ENCODE peak calls at places on chromosomes 1 and 21, in nine cellular contexts. Q is IMR-90, I is gastrocnemius medialis, T is uterus, G is heart left ventricle, C is K562, B is endothelial cell of umbilical vein, R is body of pancreas, F is Peyer's patch. A is an unnamed sample.

GRCh38 chr1:50103615-50104081 is 5.1 kb upstream of the ELAVL4 start:
- DNase-seq in Q (no peak), I (no peak), T (no peak), G (no peak), C (no peak), B (no peak), R (no peak), F (no peak), A (no peak)

GRCh38 chr1:61539720-61540462 is 185.1 kb downstream of the TM2D1 start:
- DNase-seq in Q (no peak), I (no peak), T (peak), G (no peak), C (no peak), B (no peak), R (peak), F (no peak), A (no peak)

GRCh38 chr1:27122652-27123051 is 32.3 kb downstream of the SLC9A1 start:
- DNase-seq in Q (peak), I (peak), T (peak), G (no peak), C (peak), B (peak), R (peak), F (no peak), A (no peak)

GRCh38 chr1:79128726-79129125 is 122.2 kb upstream of the ADGRL4 start:
- DNase-seq in Q (peak), I (no peak), T (no peak), G (no peak), C (no peak), B (peak), R (no peak), F (no peak), A (no peak)

GRCh38 chr1:48026275-48026674 is 29.1 kb upstream of the TRABD2B start:
- DNase-seq in Q (peak), I (peak), T (no peak), G (no peak), C (no peak), B (no peak), R (no peak), F (no peak), A (peak)

GRCh38 chr1:59422921-59423575 is 126.2 kb downstream of the FGGY start:
- DNase-seq in Q (no peak), I (peak), T (peak), G (no peak), C (no peak), B (peak), R (peak), F (peak), A (peak)

GRCh38 chr21:16752109-16752508 is 760.7 kb upstream of the CXADR start:
- DNase-seq in Q (no peak), I (no peak), T (no peak), G (no peak), C (no peak), B (no peak), R (no peak), F (no peak), A (no peak)

GRCh38 chr1:245894843-245895242 is 612.2 kb downstream of the SMYD3 start:
- DNase-seq in Q (no peak), I (no peak), T (no peak), G (no peak), C (no peak), B (no peak), R (no peak), F (no peak), A (no peak)

GRCh38 chr1:29279896-29280779 is 43.8 kb downstream of the PTPRU start:
- DNase-seq in Q (peak), I (no peak), T (no peak), G (no peak), C (no peak), B (no peak), R (no peak), F (no peak), A (peak)

GRCh38 chr21:26154776-26155175 is 15.8 kb downstream of the APP start:
- DNase-seq in Q (no peak), I (no peak), T (no peak), G (no peak), C (no peak), B (no peak), R (no peak), F (no peak), A (no peak)

GRCh38 chr1:192978195-192978710 is 80.9 kb downstream of the UCHL5 start:
- DNase-seq in Q (no peak), I (no peak), T (no peak), G (no peak), C (no peak), B (no peak), R (no peak), F (no peak), A (no peak)

GRCh38 chr1:229664133-229664689 is 38.2 kb downstream of the URB2 start:
- DNase-seq in Q (peak), I (no peak), T (no peak), G (no peak), C (no peak), B (peak), R (peak), F (peak), A (no peak)

GRCh38 chr1:17633654-17634053 is 94.2 kb downstream of the ARHGEF10L start:
- DNase-seq in Q (peak), I (no peak), T (no peak), G (no peak), C (no peak), B (no peak), R (no peak), F (no peak), A (no peak)

GRCh38 chr21:41951876-41952567 is 1.8 kb downstream of the C2CD2 start:
- DNase-seq in Q (no peak), I (no peak), T (no peak), G (no peak), C (no peak), B (no peak), R (no peak), F (no peak), A (no peak)
- H3K4me3 ChIP-seq in Q (peak), I (peak), T (peak), G (peak), C (no peak), B (no peak), R (no peak), F (no peak), A (no peak)

GRCh38 chr1:111811891-111812290 is 56.2 kb downstream of the DDX20 start:
- DNase-seq in Q (no peak), I (no peak), T (no peak), G (no peak), C (no peak), B (no peak), R (no peak), F (no peak), A (no peak)

GRCh38 chr1:111812306-111812705 is 56.6 kb downstream of the DDX20 start:
- DNase-seq in Q (no peak), I (no peak), T (no peak), G (no peak), C (no peak), B (no peak), R (no peak), F (no peak), A (no peak)

GRCh38 chr1:111814642-111815041 is 58.9 kb downstream of the DDX20 start:
- DNase-seq in Q (no peak), I (no peak), T (no peak), G (no peak), C (peak), B (no peak), R (no peak), F (no peak), A (no peak)

GRCh38 chr1:111814305-111814628 is 58.6 kb downstream of the DDX20 start:
- DNase-seq in Q (no peak), I (no peak), T (no peak), G (no peak), C (no peak), B (no peak), R (no peak), F (no peak), A (no peak)

GRCh38 chr1:111813440-111814304 is 58.0 kb downstream of the DDX20 start:
- DNase-seq in Q (no peak), I (no peak), T (no peak), G (no peak), C (peak), B (no peak), R (no peak), F (no peak), A (no peak)
- TF ChIP-seq CTCF in Q (peak), I (no peak), T (no peak), G (no peak), C (peak), B (no peak), R (no peak), F (no peak), A (no peak)

GRCh38 chr1:207823531-207823879 is 71.7 kb downstream of the CD46 start:
- DNase-seq in Q (no peak), I (no peak), T (no peak), G (no peak), C (no peak), B (no peak), R (no peak), F (no peak), A (no peak)

GRCh38 chr1:207822124-207822601 is 70.3 kb downstream of the CD46 start:
- DNase-seq in Q (no peak), I (peak), T (no peak), G (no peak), C (no peak), B (no peak), R (no peak), F (peak), A (no peak)

GRCh38 chr1:207821464-207822045 is 69.7 kb downstream of the CD46 start:
- DNase-seq in Q (no peak), I (peak), T (no peak), G (no peak), C (no peak), B (no peak), R (no peak), F (no peak), A (peak)

GRCh38 chr1:207823880-207824566 is 72.2 kb downstream of the CD46 start:
- DNase-seq in Q (peak), I (peak), T (peak), G (peak), C (no peak), B (peak), R (peak), F (peak), A (peak)

GRCh38 chr1:207822602-207823451 is 71.0 kb downstream of the CD46 start:
- DNase-seq in Q (peak), I (peak), T (peak), G (peak), C (peak), B (peak), R (peak), F (peak), A (peak)
- TF ChIP-seq POLR2A in Q (no peak), I (peak), T (peak), G (peak), C (no peak), B (no peak), R (peak), F (peak), A (no peak)

DNA sequence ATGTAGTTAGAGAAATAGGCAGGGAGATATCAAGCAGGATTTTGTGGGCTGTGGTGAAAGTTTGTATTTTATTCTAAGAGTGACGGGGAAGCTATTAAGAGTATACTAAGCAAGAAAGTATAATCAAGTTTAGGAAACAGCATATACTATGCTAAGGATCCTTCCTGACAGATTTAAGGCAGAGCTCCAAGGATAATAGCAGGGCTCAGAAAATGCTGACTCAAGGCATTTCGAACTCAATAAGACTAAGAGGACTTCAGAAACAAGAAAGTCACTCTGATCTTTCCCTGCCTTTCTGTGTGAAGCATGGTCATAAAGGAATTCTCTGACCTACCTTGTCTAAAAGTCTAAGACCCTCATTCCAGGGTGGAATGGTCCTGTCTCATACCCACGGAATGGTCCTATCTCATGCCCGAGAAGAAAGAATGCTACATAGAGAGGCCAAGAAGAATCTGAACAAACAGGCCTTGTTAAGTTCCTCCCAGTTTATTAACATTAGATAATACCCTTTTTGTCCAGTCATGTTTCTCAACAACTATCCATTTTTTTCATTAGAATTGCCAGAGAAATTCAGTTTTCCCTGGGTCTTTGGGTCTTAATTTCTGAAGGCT is 59.1 kb downstream of the HFM1 start:
- DNase-seq in Q (no peak), I (no peak), T (no peak), G (no peak), C (no peak), B (no peak), R (no peak), F (no peak), A (no peak)
- H3K4me3 ChIP-seq in Q (no peak), I (no peak), T (no peak), G (no peak), C (no peak), B (no peak), R (no peak), F (no peak), A (no peak)

DNA sequence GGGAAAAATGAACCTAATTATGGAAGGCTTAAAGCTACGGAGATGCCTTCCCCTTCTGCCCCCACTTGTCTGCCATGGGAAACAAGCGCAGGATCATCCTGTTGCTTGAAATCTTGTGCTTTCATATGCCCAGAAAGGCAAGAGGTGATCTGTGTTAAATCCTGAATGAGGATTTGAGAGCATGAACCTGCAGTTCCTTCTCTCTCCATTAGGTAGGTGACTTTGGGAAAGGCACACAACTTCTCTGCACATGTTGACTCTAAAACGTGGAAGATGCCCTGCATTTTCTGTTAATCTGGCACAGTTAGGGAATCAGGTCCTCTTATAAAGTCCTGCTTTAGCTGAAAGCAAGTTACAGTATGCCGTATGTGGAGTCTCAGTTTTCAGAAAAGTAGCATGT is 46.6 kb upstream of the MTR start:
- DNase-seq in Q (no peak), I (no peak), T (no peak), G (no peak), C (no peak), B (no peak), R (no peak), F (no peak), A (no peak)
- TF ChIP-seq CTCF in Q (no peak), I (no peak), T (no peak), G (no peak), C (peak), B (peak), R (no peak), F (no peak), A (no peak)

GRCh38 chr1:37471345-37472231 is 2.8 kb upstream of the ZC3H12A start:
- DNase-seq in Q (peak), I (peak), T (peak), G (peak), C (peak), B (peak), R (peak), F (no peak), A (no peak)
- TF ChIP-seq POLR2A in Q (peak), I (no peak), T (no peak), G (no peak), C (no peak), B (no peak), R (peak), F (peak), A (no peak)

DNA sequence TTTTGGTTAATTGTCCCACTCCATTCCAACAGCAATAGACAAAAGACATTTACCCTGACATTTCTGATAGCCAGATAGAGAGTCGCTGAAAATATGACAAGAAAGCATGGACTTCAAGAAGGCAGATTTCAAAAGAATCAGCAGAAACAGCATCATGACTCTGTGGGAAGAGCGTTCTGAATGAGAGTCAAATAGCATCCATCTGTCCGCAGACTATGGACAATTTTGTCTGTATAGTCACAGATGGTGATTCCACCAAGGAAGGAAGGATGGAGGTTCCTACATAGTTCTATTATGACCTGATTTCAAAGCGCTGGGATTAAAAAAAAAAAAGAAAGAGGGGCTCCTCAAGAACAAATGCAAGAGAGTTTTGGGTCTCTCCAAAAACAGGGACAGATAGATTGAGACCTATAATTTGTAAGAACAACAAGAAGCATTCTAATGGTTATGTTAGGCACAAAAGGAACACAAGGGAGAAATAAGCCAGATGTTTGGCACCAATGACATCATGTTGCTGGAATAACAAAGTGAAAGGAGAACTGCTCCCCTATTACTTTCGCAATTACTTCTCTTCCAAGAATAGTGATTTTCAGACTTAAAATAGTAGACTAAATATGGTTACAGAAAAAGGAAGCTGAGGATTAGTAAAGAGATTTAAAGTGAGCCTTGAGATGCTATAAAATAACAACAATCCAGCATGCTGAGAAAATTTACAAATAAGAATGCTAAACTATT is 28.5 kb downstream of the NIBAN1 start:
- DNase-seq in Q (peak), I (no peak), T (no peak), G (no peak), C (no peak), B (no peak), R (no peak), F (no peak), A (no peak)
- H3K4me3 ChIP-seq in Q (no peak), I (no peak), T (no peak), G (peak), C (no peak), B (no peak), R (no peak), F (no peak), A (no peak)

GRCh38 chr1:25738507-25738906 is 61.5 kb upstream of the SELENON start:
- DNase-seq in Q (no peak), I (no peak), T (no peak), G (no peak), C (no peak), B (no peak), R (no peak), F (no peak), A (no peak)
- TF ChIP-seq CTCF in Q (no peak), I (no peak), T (no peak), G (no peak), C (no peak), B (no peak), R (no peak), F (no peak), A (no peak)

DNA sequence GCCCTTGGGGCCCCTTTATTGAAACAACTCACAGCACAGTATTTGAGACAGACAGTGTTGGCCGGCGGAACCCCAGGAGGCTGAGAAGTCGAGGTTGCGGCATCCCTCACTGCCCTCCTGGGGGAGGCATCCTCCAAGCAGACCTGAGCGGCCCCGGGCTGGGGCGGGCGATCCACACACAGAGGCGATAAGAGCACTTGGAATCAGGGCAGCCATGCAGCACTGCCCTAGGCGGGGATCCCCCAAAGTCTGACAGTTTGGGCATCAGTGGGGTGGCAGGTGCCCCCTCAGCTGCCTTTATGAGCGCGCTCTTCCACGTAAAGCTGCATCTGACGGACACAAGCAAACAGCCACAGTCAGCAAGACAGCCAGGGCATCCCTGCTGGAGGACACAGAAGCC is 6.5 kb downstream of the MAD2L2 start:
- DNase-seq in Q (no peak), I (no peak), T (no peak), G (no peak), C (no peak), B (no peak), R (no peak), F (no peak), A (no peak)
- TF ChIP-seq POLR2A in Q (no peak), I (no peak), T (no peak), G (no peak), C (no peak), B (no peak), R (no peak), F (no peak), A (no peak)